ENCODE peak calls at places on chromosome 4, in seven cellular contexts. One of them, this sample, is unnamed.

GRCh38 chr4:5940470-5941203 is 47.8 kb upstream of the CRMP1 start:
- DNase-seq in Calu3: peak
- DNase-seq in stimulated activated CD4-positive, alpha-beta T cell treated with anti-CD3 and anti-CD28 coated beads, Interleukin-4, amount 100 ng/mL, for 24 hours: no peak
- DNase-seq in neural crest cell: no peak
- DNase-seq in activated CD4-positive, CD25-positive, alpha-beta regulatory T cell: no peak
- DNase-seq in substantia nigra: no peak
- DNase-seq in stimulated activated CD8-positive, alpha-beta memory T cell treated with anti-CD3 and anti-CD28 coated beads, Interleukin-2, amount 100 ng/mL, for 1 hour: no peak
- DNase-seq in this sample: no peak

GRCh38 chr4:139665690-139666529 is at the start of gene MGST2:
- DNase-seq in Calu3: peak
- DNase-seq in stimulated activated CD4-positive, alpha-beta T cell treated with anti-CD3 and anti-CD28 coated beads, Interleukin-4, amount 100 ng/mL, for 24 hours: peak
- DNase-seq in neural crest cell: peak
- DNase-seq in activated CD4-positive, CD25-positive, alpha-beta regulatory T cell: no peak
- DNase-seq in substantia nigra: no peak
- DNase-seq in stimulated activated CD8-positive, alpha-beta memory T cell treated with anti-CD3 and anti-CD28 coated beads, Interleukin-2, amount 100 ng/mL, for 1 hour: no peak
- DNase-seq in this sample: peak

GRCh38 chr4:54872246-54872645 is 214.5 kb downstream of the KIT start:
- DNase-seq in Calu3: no peak
- DNase-seq in stimulated activated CD4-positive, alpha-beta T cell treated with anti-CD3 and anti-CD28 coated beads, Interleukin-4, amount 100 ng/mL, for 24 hours: no peak
- DNase-seq in neural crest cell: no peak
- DNase-seq in activated CD4-positive, CD25-positive, alpha-beta regulatory T cell: no peak
- DNase-seq in substantia nigra: no peak
- DNase-seq in stimulated activated CD8-positive, alpha-beta memory T cell treated with anti-CD3 and anti-CD28 coated beads, Interleukin-2, amount 100 ng/mL, for 1 hour: no peak
- DNase-seq in this sample: no peak

GRCh38 chr4:184814686-184815045 is 11.1 kb downstream of the ACSL1 start:
- DNase-seq in Calu3: no peak
- DNase-seq in stimulated activated CD4-positive, alpha-beta T cell treated with anti-CD3 and anti-CD28 coated beads, Interleukin-4, amount 100 ng/mL, for 24 hours: no peak
- DNase-seq in neural crest cell: no peak
- DNase-seq in activated CD4-positive, CD25-positive, alpha-beta regulatory T cell: no peak
- DNase-seq in substantia nigra: no peak
- DNase-seq in stimulated activated CD8-positive, alpha-beta memory T cell treated with anti-CD3 and anti-CD28 coated beads, Interleukin-2, amount 100 ng/mL, for 1 hour: no peak
- DNase-seq in this sample: no peak

GRCh38 chr4:139593091-139593564 is 37.1 kb upstream of the SETD7 start:
- DNase-seq in Calu3: no peak
- DNase-seq in stimulated activated CD4-positive, alpha-beta T cell treated with anti-CD3 and anti-CD28 coated beads, Interleukin-4, amount 100 ng/mL, for 24 hours: no peak
- DNase-seq in neural crest cell: no peak
- DNase-seq in activated CD4-positive, CD25-positive, alpha-beta regulatory T cell: no peak
- DNase-seq in substantia nigra: no peak
- DNase-seq in stimulated activated CD8-positive, alpha-beta memory T cell treated with anti-CD3 and anti-CD28 coated beads, Interleukin-2, amount 100 ng/mL, for 1 hour: no peak
- DNase-seq in this sample: peak

GRCh38 chr4:818106-818921 is 7.6 kb downstream of the CPLX1 start:
- DNase-seq in Calu3: no peak
- DNase-seq in stimulated activated CD4-positive, alpha-beta T cell treated with anti-CD3 and anti-CD28 coated beads, Interleukin-4, amount 100 ng/mL, for 24 hours: no peak
- DNase-seq in neural crest cell: no peak
- DNase-seq in activated CD4-positive, CD25-positive, alpha-beta regulatory T cell: no peak
- DNase-seq in substantia nigra: no peak
- DNase-seq in stimulated activated CD8-positive, alpha-beta memory T cell treated with anti-CD3 and anti-CD28 coated beads, Interleukin-2, amount 100 ng/mL, for 1 hour: no peak
- DNase-seq in this sample: no peak

GRCh38 chr4:37639551-37640293 is 46.5 kb downstream of the RELL1 start:
- DNase-seq in Calu3: no peak
- DNase-seq in stimulated activated CD4-positive, alpha-beta T cell treated with anti-CD3 and anti-CD28 coated beads, Interleukin-4, amount 100 ng/mL, for 24 hours: no peak
- DNase-seq in neural crest cell: no peak
- DNase-seq in activated CD4-positive, CD25-positive, alpha-beta regulatory T cell: no peak
- DNase-seq in substantia nigra: no peak
- DNase-seq in stimulated activated CD8-positive, alpha-beta memory T cell treated with anti-CD3 and anti-CD28 coated beads, Interleukin-2, amount 100 ng/mL, for 1 hour: no peak
- DNase-seq in this sample: no peak

GRCh38 chr4:98626350-98626749 is 32.1 kb downstream of the TSPAN5 start:
- DNase-seq in Calu3: peak
- DNase-seq in stimulated activated CD4-positive, alpha-beta T cell treated with anti-CD3 and anti-CD28 coated beads, Interleukin-4, amount 100 ng/mL, for 24 hours: no peak
- DNase-seq in neural crest cell: no peak
- DNase-seq in activated CD4-positive, CD25-positive, alpha-beta regulatory T cell: no peak
- DNase-seq in substantia nigra: no peak
- DNase-seq in stimulated activated CD8-positive, alpha-beta memory T cell treated with anti-CD3 and anti-CD28 coated beads, Interleukin-2, amount 100 ng/mL, for 1 hour: no peak
- DNase-seq in this sample: peak

GRCh38 chr4:164937576-164938270 is 39.7 kb downstream of the TRIM61 start:
- DNase-seq in Calu3: no peak
- DNase-seq in stimulated activated CD4-positive, alpha-beta T cell treated with anti-CD3 and anti-CD28 coated beads, Interleukin-4, amount 100 ng/mL, for 24 hours: no peak
- DNase-seq in neural crest cell: no peak
- DNase-seq in activated CD4-positive, CD25-positive, alpha-beta regulatory T cell: no peak
- DNase-seq in substantia nigra: no peak
- DNase-seq in stimulated activated CD8-positive, alpha-beta memory T cell treated with anti-CD3 and anti-CD28 coated beads, Interleukin-2, amount 100 ng/mL, for 1 hour: no peak
- DNase-seq in this sample: no peak

GRCh38 chr4:12138478-12138877 is 709.8 kb upstream of the HS3ST1 start:
- DNase-seq in Calu3: no peak
- DNase-seq in stimulated activated CD4-positive, alpha-beta T cell treated with anti-CD3 and anti-CD28 coated beads, Interleukin-4, amount 100 ng/mL, for 24 hours: no peak
- DNase-seq in neural crest cell: no peak
- DNase-seq in activated CD4-positive, CD25-positive, alpha-beta regulatory T cell: no peak
- DNase-seq in substantia nigra: no peak
- DNase-seq in stimulated activated CD8-positive, alpha-beta memory T cell treated with anti-CD3 and anti-CD28 coated beads, Interleukin-2, amount 100 ng/mL, for 1 hour: no peak
- DNase-seq in this sample: no peak

GRCh38 chr4:3700223-3700622 is 66.0 kb upstream of the ADRA2C start:
- DNase-seq in Calu3: no peak
- DNase-seq in stimulated activated CD4-positive, alpha-beta T cell treated with anti-CD3 and anti-CD28 coated beads, Interleukin-4, amount 100 ng/mL, for 24 hours: no peak
- DNase-seq in neural crest cell: no peak
- DNase-seq in activated CD4-positive, CD25-positive, alpha-beta regulatory T cell: no peak
- DNase-seq in substantia nigra: no peak
- DNase-seq in stimulated activated CD8-positive, alpha-beta memory T cell treated with anti-CD3 and anti-CD28 coated beads, Interleukin-2, amount 100 ng/mL, for 1 hour: no peak
- DNase-seq in this sample: no peak